ENCODE peak calls at places on chromosome 13, in four cellular contexts. N, M, G and V are unnamed samples.

GRCh38 chr13:31982540-31982939 is 49.0 kb upstream of the FRY start:
- DNase-seq in N (peak), M (no peak), G (peak), V (peak)

GRCh38 chr13:28489536-28489935 is 5.4 kb downstream of the FLT1 start:
- DNase-seq in N (peak), M (no peak), G (peak), V (peak)

GRCh38 chr13:111429064-111429558 is 108.7 kb downstream of the TEX29 start:
- DNase-seq in N (peak), M (no peak), G (no peak), V (peak)

GRCh38 chr13:100984349-100984748 is 309.8 kb upstream of the TMTC4 start:
- DNase-seq in N (no peak), M (no peak), G (no peak), V (no peak)

GRCh38 chr13:99677388-99677951 is 176.2 kb downstream of the TM9SF2 start:
- DNase-seq in N (peak), M (no peak), G (peak), V (peak)

GRCh38 chr13:26222523-26223046 is 471 bp upstream of the RNF6 start:
- DNase-seq in N (no peak), M (no peak), G (no peak), V (no peak)

GRCh38 chr13:36323951-36324566 is 22.1 kb downstream of the SPART start:
- DNase-seq in N (peak), M (no peak), G (peak), V (no peak)

GRCh38 chr13:30107126-30107525 is 200.2 kb downstream of the KATNAL1 start:
- DNase-seq in N (no peak), M (no peak), G (no peak), V (no peak)

GRCh38 chr13:24208314-24208713 is 47.8 kb downstream of the SPATA13 start:
- DNase-seq in N (peak), M (no peak), G (peak), V (peak)

GRCh38 chr13:99086869-99087129 is 108.9 kb upstream of the DOCK9 start:
- DNase-seq in N (no peak), M (peak), G (no peak), V (no peak)

GRCh38 chr13:42354246-42355117 is 82.5 kb downstream of the AKAP11 start:
- DNase-seq in N (peak), M (no peak), G (no peak), V (no peak)

GRCh38 chr13:94549241-94550029 is 46.5 kb downstream of the TGDS start:
- DNase-seq in N (peak), M (peak), G (peak), V (peak)